ENCODE peak calls at places on chromosomes 12 and 14, in seven cellular contexts. P is IMR-90, F is pancreas, B is left ventricle myocardium inferior, L is PC-9, Q is cardiac muscle cell, M is endodermal cell. Y is an unnamed sample. For H3K27me3 and H3K4me1, the result is how much of the 10 kb centered on the place peaks cover.

GRCh38 chr12:80763874-80764273 is 47.2 kb downstream of the MYF5 start:
- DNase-seq in Q (peak), M (peak), B (no peak), L (peak), F (no peak), P (peak), Y (no peak)

GRCh38 chr12:49503674-49504180 is 35.1 kb upstream of the KCNH3 start:
- DNase-seq in Q (no peak), M (no peak), L (no peak), F (no peak), B (no peak), P (peak), Y (no peak)

GRCh38 chr12:126897102-126897501 is 1369.9 kb upstream of the TMEM132C start:
- DNase-seq in B (no peak), M (no peak), F (no peak), Q (no peak), L (no peak), P (no peak), Y (no peak)

GRCh38 chr14:32667791-32668190 is 270.9 kb upstream of the NPAS3 start:
- DNase-seq in Q (no peak), M (no peak), P (no peak), L (no peak), F (no peak), B (no peak), Y (no peak)

GRCh38 chr12:51534216-51534615 is 56.8 kb upstream of the SCN8A start:
- DNase-seq in P (no peak), F (no peak), L (no peak), B (no peak), Q (no peak), M (no peak), Y (no peak)

GRCh38 chr12:130160306-130160705 is 2.0 kb upstream of the FZD10 start:
- DNase-seq in M (no peak), F (no peak), L (no peak), B (no peak), Q (no peak), P (no peak), Y (no peak)

GRCh38 chr12:108730337-108731104 is 797 bp downstream of the CORO1C start:
- DNase-seq in L (peak), Q (peak), B (peak), P (peak), M (peak), F (peak), Y (peak)

GRCh38 chr14:80781968-80782367 is 159.6 kb downstream of the CEP128 start:
- DNase-seq in B (no peak), P (peak), Q (no peak), F (no peak), M (no peak), L (no peak), Y (no peak)

GRCh38 chr12:9742665-9743064 is 9.8 kb upstream of the CLECL1 start:
- DNase-seq in F (no peak), B (no peak), L (peak), P (no peak), Q (no peak), M (no peak), Y (no peak)

GRCh38 chr14:101481557-101481956 is 79.7 kb upstream of the DIO3 start:
- DNase-seq in F (peak), Q (no peak), B (no peak), M (peak), P (no peak), L (no peak), Y (peak)

GRCh38 chr12:93741741-93742085 is 64.5 kb downstream of the CRADD start:
- DNase-seq in F (peak), P (no peak), L (no peak), B (no peak), Q (peak), M (no peak), Y (no peak)

GRCh38 chr12:116384629-116385485 is 107.4 kb upstream of the MED13L start:
- DNase-seq in M (peak), P (peak), B (no peak), Q (no peak), L (peak), F (no peak), Y (no peak)

GRCh38 chr12:1115471-1116242 is 124.6 kb downstream of the ERC1 start:
- DNase-seq in M (no peak), P (peak), Q (peak), L (peak), F (no peak), B (no peak), Y (no peak)

GRCh38 chr12:50006754-50007442 is 18.4 kb downstream of the RACGAP1 start:
- DNase-seq in L (no peak), M (no peak), P (peak), Q (no peak), B (no peak), F (no peak), Y (no peak)

GRCh38 chr14:106845286-106846087 is 1319.1 kb downstream of the TMEM121 start:
- DNase-seq in Q (no peak), F (peak), B (no peak), M (no peak), P (no peak), L (no peak), Y (peak)

GRCh38 chr12:47725091-47725772 is at the start of gene ENDOU:
- DNase-seq in F (no peak), P (no peak), Q (no peak), M (no peak), L (peak), B (no peak), Y (no peak)

GRCh38 chr12:72453550-72453949 is 181.4 kb downstream of the TRHDE start:
- DNase-seq in P (no peak), B (no peak), M (no peak), L (no peak), F (no peak), Q (no peak), Y (no peak)

GRCh38 chr12:88416155-88416554 is 164.1 kb downstream of the KITLG start:
- DNase-seq in P (no peak), L (no peak), M (no peak), Q (no peak), B (no peak), F (no peak), Y (no peak)

GRCh38 chr12:67365131-67365530 is 96.0 kb downstream of the CAND1 start:
- DNase-seq in L (no peak), M (no peak), Q (no peak), P (no peak), F (no peak), B (no peak), Y (no peak)

GRCh38 chr14:71290960-71291466 is 383.8 kb downstream of the PCNX1 start:
- DNase-seq in M (no peak), P (peak), B (no peak), Q (no peak), F (no peak), L (peak), Y (no peak)

GRCh38 chr12:132615579-132616066 is 3.0 kb upstream of the P2RX2 start:
- DNase-seq in M (no peak), B (no peak), L (no peak), Q (no peak), F (no peak), P (no peak), Y (no peak)
- H3K27me3 ChIP-seq in M (half or more), B (half or more), L (under half), Q (half or more), F (under half), P (under half), Y (under half)

GRCh38 chr14:36647417-36647826 is 14.2 kb upstream of the PAX9 start:
- DNase-seq in M (no peak), P (no peak), F (no peak), L (no peak), Q (no peak), B (no peak), Y (no peak)
- TF ChIP-seq CTCF in M (no peak), P (no peak), F (no peak), L (no peak), Q (no peak), B (no peak), Y (no peak)

GRCh38 chr14:50218501-50218900 is 12.9 kb downstream of the SOS2 start:
- DNase-seq in P (no peak), Q (no peak), M (no peak), L (no peak), F (no peak), B (no peak), Y (no peak)
- H3K4me1 ChIP-seq in P (under half), Q (under half), M (under half), L (under half), F (under half), B (half or more), Y (under half)

GRCh38 chr12:114451657-114452056 is 45.7 kb upstream of the TBX5 start:
- DNase-seq in Q (no peak), M (no peak), B (no peak), P (no peak), F (no peak), L (no peak), Y (no peak)

GRCh38 chr12:114447799-114448617 is 42.1 kb upstream of the TBX5 start:
- DNase-seq in M (peak), P (no peak), B (no peak), F (no peak), L (no peak), Q (no peak), Y (no peak)

GRCh38 chr12:114448618-114448933 is 42.6 kb upstream of the TBX5 start:
- DNase-seq in M (peak), P (no peak), F (no peak), L (no peak), B (no peak), Q (peak), Y (no peak)

GRCh38 chr12:114450019-114450418 is 44.1 kb upstream of the TBX5 start:
- DNase-seq in M (peak), B (no peak), F (no peak), P (no peak), L (no peak), Q (no peak), Y (no peak)

DNA sequence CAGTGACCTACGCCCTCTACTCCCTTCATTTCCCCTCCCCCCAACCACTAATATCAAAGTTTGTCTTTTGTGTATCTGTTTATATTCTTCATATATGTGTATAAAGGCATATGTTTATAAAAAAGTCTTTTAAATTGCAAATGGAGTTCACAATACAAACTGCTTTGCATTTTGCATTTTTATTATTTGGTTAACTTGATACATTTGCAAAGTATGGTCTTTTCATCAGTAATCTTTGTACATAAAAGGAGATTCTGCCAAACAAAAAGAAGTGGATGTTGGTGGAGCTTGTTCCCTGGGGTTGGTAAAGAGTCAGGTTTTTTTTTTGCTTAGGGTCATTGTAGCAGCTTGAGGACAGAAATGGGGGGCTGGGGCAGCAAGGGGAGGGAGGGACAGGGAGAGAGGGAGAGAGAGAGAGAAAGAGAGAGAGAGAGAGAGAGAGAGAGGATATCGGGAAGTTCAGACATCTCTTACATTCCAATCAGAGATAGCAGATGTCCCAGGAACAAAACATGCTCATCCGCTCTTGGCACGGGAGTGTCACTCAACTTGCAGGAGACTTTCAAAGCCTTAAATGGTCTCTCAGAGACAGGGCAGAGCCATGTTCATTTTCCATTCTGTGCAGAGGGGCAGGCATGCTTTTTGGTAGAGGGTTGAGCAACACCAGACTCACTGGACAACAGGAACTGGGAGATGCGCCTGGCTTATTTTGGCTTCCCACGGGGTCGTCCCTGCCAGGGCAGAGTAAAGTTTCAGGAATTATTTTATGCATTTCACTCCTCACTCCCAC is 44.8 kb upstream of the TBX5 start:
- DNase-seq in B (no peak), M (peak), L (no peak), F (no peak), Q (no peak), P (no peak), Y (no peak)
- H3K27me3 ChIP-seq in B (half or more), M (half or more), L (half or more), F (under half), Q (half or more), P (half or more), Y (half or more)

GRCh38 chr14:39755269-39755878 is 323.1 kb upstream of the FBXO33 start:
- DNase-seq in M (no peak), P (no peak), Q (no peak), B (no peak), F (no peak), L (no peak), Y (no peak)
- TF ChIP-seq CTCF in M (no peak), P (no peak), Q (no peak), B (no peak), F (no peak), L (no peak), Y (no peak)

GRCh38 chr14:85577542-85578140 is 47.7 kb downstream of the FLRT2 start:
- DNase-seq in M (no peak), Q (no peak), F (no peak), P (no peak), B (no peak), L (no peak), Y (no peak)

GRCh38 chr14:85576161-85576560 is 46.2 kb downstream of the FLRT2 start:
- DNase-seq in M (no peak), F (no peak), L (no peak), B (no peak), Q (no peak), P (peak), Y (no peak)

GRCh38 chr14:85574849-85575616 is 45.1 kb downstream of the FLRT2 start:
- DNase-seq in B (no peak), P (no peak), L (no peak), F (no peak), M (peak), Q (no peak), Y (no peak)

GRCh38 chr14:85576848-85577541 is 47.1 kb downstream of the FLRT2 start:
- DNase-seq in M (no peak), B (no peak), F (no peak), L (no peak), Q (no peak), P (peak), Y (no peak)

DNA sequence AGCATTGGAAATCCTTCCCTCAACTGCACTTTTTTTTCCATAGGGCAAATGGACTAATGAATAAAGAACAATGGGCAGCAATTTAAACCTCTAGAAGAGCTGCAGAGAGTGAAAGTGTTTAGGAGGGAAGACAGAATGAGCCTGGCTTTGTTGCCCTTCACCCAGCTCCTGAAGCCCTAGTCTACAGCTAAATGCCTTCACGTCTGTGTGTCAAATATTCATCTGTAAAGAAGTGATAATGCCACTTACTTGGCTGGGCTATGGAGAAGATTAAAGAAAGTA is 45.6 kb downstream of the FLRT2 start:
- DNase-seq in L (no peak), F (no peak), P (no peak), Q (no peak), B (no peak), M (no peak), Y (no peak)
- H3K4me1 ChIP-seq in L (under half), F (under half), P (under half), Q (half or more), B (under half), M (under half), Y (under half)

GRCh38 chr14:74242055-74243042 is 3.1 kb downstream of the VSX2 start:
- DNase-seq in Q (no peak), M (peak), B (no peak), P (no peak), L (no peak), F (no peak), Y (no peak)
- H3K27me3 ChIP-seq in Q (half or more), M (half or more), B (half or more), P (half or more), L (half or more), F (under half), Y (half or more)

GRCh38 chr12:64392221-64392620 is 1.7 kb upstream of the C12orf56 start:
- DNase-seq in Q (peak), F (no peak), B (no peak), L (no peak), M (peak), P (peak), Y (no peak)
- TF ChIP-seq CTCF in Q (peak), F (no peak), B (no peak), L (peak), M (peak), P (peak), Y (peak)

GRCh38 chr12:131896811-131897270 is 2.4 kb downstream of the ULK1 start:
- DNase-seq in P (no peak), M (no peak), B (peak), F (no peak), L (peak), Q (no peak), Y (no peak)
- H3K4me1 ChIP-seq in P (under half), M (under half), B (half or more), F (under half), L (under half), Q (under half), Y (under half)